ENCODE peak calls at places on chromosomes 1 and 21, in five cellular contexts. One of them, this sample, is unnamed.

GRCh38 chr1:94754570-94754969 is 65.6 kb upstream of the SLC44A3 start:
- DNase-seq in left ventricle myocardium inferior: no peak
- DNase-seq in tibial artery: no peak
- DNase-seq in AG10803: no peak
- DNase-seq in AG04450: no peak
- DNase-seq in this sample: no peak

GRCh38 chr1:229579101-229579651 is 20.7 kb upstream of the ABCB10 start:
- DNase-seq in left ventricle myocardium inferior: peak
- DNase-seq in tibial artery: peak
- DNase-seq in AG10803: peak
- DNase-seq in AG04450: no peak
- DNase-seq in this sample: peak

GRCh38 chr1:110336300-110337039 is 2.7 kb upstream of the RBM15 start:
- DNase-seq in left ventricle myocardium inferior: no peak
- DNase-seq in tibial artery: no peak
- DNase-seq in AG10803: peak
- DNase-seq in AG04450: no peak
- DNase-seq in this sample: peak

GRCh38 chr1:237841485-237841884 is 49.2 kb downstream of the ZP4 start:
- DNase-seq in left ventricle myocardium inferior: no peak
- DNase-seq in tibial artery: no peak
- DNase-seq in AG10803: no peak
- DNase-seq in AG04450: no peak
- DNase-seq in this sample: no peak

GRCh38 chr1:80050085-80050484 is 1043.6 kb upstream of the ADGRL4 start:
- DNase-seq in left ventricle myocardium inferior: no peak
- DNase-seq in tibial artery: no peak
- DNase-seq in AG10803: no peak
- DNase-seq in AG04450: no peak
- DNase-seq in this sample: no peak

GRCh38 chr1:28480308-28480707 is 25.5 kb upstream of the RCC1 start:
- DNase-seq in left ventricle myocardium inferior: no peak
- DNase-seq in tibial artery: no peak
- DNase-seq in AG10803: no peak
- DNase-seq in AG04450: no peak
- DNase-seq in this sample: no peak

GRCh38 chr1:85692730-85693314 is 15.4 kb downstream of the ZNHIT6 start:
- DNase-seq in left ventricle myocardium inferior: no peak
- DNase-seq in tibial artery: no peak
- DNase-seq in AG10803: peak
- DNase-seq in AG04450: peak
- DNase-seq in this sample: no peak

GRCh38 chr21:46191257-46191685 is 7.0 kb upstream of the SPATC1L start:
- DNase-seq in left ventricle myocardium inferior: no peak
- DNase-seq in tibial artery: peak
- DNase-seq in AG10803: peak
- DNase-seq in AG04450: peak
- DNase-seq in this sample: peak

GRCh38 chr1:119968068-119968492 is 71.8 kb upstream of the ADAM30 start:
- DNase-seq in left ventricle myocardium inferior: peak
- DNase-seq in tibial artery: peak
- DNase-seq in AG10803: peak
- DNase-seq in AG04450: no peak
- DNase-seq in this sample: peak

GRCh38 chr1:119966020-119966419 is 69.7 kb upstream of the ADAM30 start:
- DNase-seq in left ventricle myocardium inferior: no peak
- DNase-seq in tibial artery: no peak
- DNase-seq in AG10803: peak
- DNase-seq in AG04450: peak
- DNase-seq in this sample: no peak

GRCh38 chr1:119964673-119965363 is 68.5 kb upstream of the ADAM30 start:
- DNase-seq in left ventricle myocardium inferior: no peak
- DNase-seq in tibial artery: no peak
- DNase-seq in AG10803: peak
- DNase-seq in AG04450: peak
- DNase-seq in this sample: peak

GRCh38 chr1:119968601-119969000 is 72.3 kb upstream of the ADAM30 start:
- DNase-seq in left ventricle myocardium inferior: no peak
- DNase-seq in tibial artery: no peak
- DNase-seq in AG10803: no peak
- DNase-seq in AG04450: no peak
- DNase-seq in this sample: no peak

GRCh38 chr1:119966681-119967080 is 70.4 kb upstream of the ADAM30 start:
- DNase-seq in left ventricle myocardium inferior: no peak
- DNase-seq in tibial artery: no peak
- DNase-seq in AG10803: no peak
- DNase-seq in AG04450: no peak
- DNase-seq in this sample: no peak
- H3K4me3 ChIP-seq in left ventricle myocardium inferior: no peak
- H3K4me3 ChIP-seq in tibial artery: no peak
- H3K4me3 ChIP-seq in AG10803: no peak
- H3K4me3 ChIP-seq in AG04450: no peak
- H3K4me3 ChIP-seq in this sample: no peak

DNA sequence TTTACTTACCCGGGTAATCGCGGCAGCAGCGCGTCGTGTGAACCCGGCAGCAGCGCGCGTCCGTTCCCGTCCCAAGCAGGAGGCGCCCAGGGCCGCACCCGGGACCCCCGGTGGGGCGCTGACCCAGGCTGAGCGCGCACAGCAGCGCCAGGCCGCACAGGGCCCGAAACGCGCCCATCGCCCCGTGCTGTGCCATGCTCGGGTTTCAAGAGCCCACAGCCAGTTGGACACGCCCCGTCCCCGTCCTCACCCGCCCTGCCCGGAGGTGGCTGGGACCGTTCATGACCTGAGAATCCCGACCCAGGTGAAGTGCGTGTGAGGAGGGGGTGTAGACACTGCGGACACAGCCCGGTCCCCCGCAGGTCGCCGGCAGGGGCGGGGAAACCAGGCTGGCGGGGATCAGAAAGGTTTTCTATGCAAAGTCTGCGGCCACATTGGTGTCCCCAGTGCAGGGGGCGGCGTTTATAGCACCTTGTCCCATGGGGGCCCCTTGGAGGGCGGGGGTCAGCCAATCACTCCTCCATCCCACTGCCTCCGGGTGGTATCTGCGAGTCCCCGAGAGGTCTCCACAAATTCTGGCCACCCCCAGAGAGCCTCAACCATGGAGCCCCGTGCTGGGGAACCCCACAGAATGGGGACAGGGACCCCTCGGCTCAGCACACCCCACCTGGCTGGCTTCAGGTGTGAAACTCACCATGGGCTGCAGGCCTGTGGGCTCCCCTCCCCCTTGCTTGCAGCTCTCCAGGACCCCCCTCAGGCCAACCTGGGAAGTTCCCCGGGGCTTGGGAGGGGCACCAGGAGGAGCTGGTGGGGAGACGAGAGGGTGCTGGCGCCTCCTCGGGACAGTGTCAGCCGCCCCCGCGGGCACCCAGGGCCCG is at the start of gene TNFRSF18:
- DNase-seq in left ventricle myocardium inferior: peak
- DNase-seq in tibial artery: no peak
- DNase-seq in AG10803: no peak
- DNase-seq in AG04450: no peak
- DNase-seq in this sample: no peak
- H3K4me3 ChIP-seq in left ventricle myocardium inferior: peak
- H3K4me3 ChIP-seq in tibial artery: peak
- H3K4me3 ChIP-seq in AG10803: no peak
- H3K4me3 ChIP-seq in AG04450: peak
- H3K4me3 ChIP-seq in this sample: no peak

GRCh38 chr1:193434319-193434718 is 247.9 kb upstream of the B3GALT2 start:
- DNase-seq in left ventricle myocardium inferior: no peak
- DNase-seq in tibial artery: no peak
- DNase-seq in AG10803: no peak
- DNase-seq in AG04450: no peak
- DNase-seq in this sample: no peak
- H3K4me3 ChIP-seq in left ventricle myocardium inferior: no peak
- H3K4me3 ChIP-seq in tibial artery: no peak
- H3K4me3 ChIP-seq in AG10803: no peak
- H3K4me3 ChIP-seq in AG04450: no peak
- H3K4me3 ChIP-seq in this sample: no peak

GRCh38 chr1:53093778-53094532 is 31.9 kb downstream of the PODN start:
- DNase-seq in left ventricle myocardium inferior: no peak
- DNase-seq in tibial artery: no peak
- DNase-seq in AG10803: no peak
- DNase-seq in AG04450: no peak
- DNase-seq in this sample: no peak
- H3K4me3 ChIP-seq in left ventricle myocardium inferior: no peak
- H3K4me3 ChIP-seq in tibial artery: no peak
- H3K4me3 ChIP-seq in AG10803: no peak
- H3K4me3 ChIP-seq in AG04450: no peak
- H3K4me3 ChIP-seq in this sample: no peak

GRCh38 chr1:165384016-165384415 is 27.5 kb upstream of the LMX1A start:
- DNase-seq in left ventricle myocardium inferior: no peak
- DNase-seq in tibial artery: no peak
- DNase-seq in AG10803: no peak
- DNase-seq in AG04450: no peak
- DNase-seq in this sample: peak
- H3K4me3 ChIP-seq in left ventricle myocardium inferior: no peak
- H3K4me3 ChIP-seq in tibial artery: no peak
- H3K4me3 ChIP-seq in AG10803: no peak
- H3K4me3 ChIP-seq in AG04450: no peak
- H3K4me3 ChIP-seq in this sample: no peak

GRCh38 chr1:214316597-214316996 is 35.6 kb downstream of the SMYD2 start:
- DNase-seq in left ventricle myocardium inferior: peak
- DNase-seq in tibial artery: no peak
- DNase-seq in AG10803: no peak
- DNase-seq in AG04450: no peak
- DNase-seq in this sample: no peak

GRCh38 chr1:214318956-214319355 is 38.0 kb downstream of the SMYD2 start:
- DNase-seq in left ventricle myocardium inferior: no peak
- DNase-seq in tibial artery: no peak
- DNase-seq in AG10803: no peak
- DNase-seq in AG04450: no peak
- DNase-seq in this sample: no peak

GRCh38 chr1:214318356-214318755 is 37.4 kb downstream of the SMYD2 start:
- DNase-seq in left ventricle myocardium inferior: no peak
- DNase-seq in tibial artery: no peak
- DNase-seq in AG10803: no peak
- DNase-seq in AG04450: no peak
- DNase-seq in this sample: no peak

GRCh38 chr1:214317300-214317699 is 36.3 kb downstream of the SMYD2 start:
- DNase-seq in left ventricle myocardium inferior: no peak
- DNase-seq in tibial artery: no peak
- DNase-seq in AG10803: no peak
- DNase-seq in AG04450: no peak
- DNase-seq in this sample: no peak

DNA sequence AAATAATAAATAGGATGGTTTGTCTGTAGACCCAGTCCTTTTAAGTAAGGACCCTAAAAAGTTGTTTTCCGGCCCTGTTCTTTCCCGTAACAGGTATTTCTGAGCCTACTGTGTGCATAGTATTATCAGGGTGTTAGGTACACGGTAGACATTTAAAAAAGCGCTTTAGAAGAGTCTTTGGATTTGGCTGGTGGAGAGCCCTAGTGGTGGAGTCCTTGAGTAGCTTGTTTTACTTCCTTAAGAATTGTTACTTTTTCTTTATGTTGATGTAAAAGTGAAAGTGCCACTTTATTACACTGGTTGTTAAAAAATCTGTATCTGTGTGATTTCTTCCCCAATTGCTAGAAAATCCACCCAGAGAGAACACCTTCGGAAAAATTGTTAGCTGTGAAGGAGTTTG is 36.8 kb downstream of the SMYD2 start:
- DNase-seq in left ventricle myocardium inferior: no peak
- DNase-seq in tibial artery: no peak
- DNase-seq in AG10803: no peak
- DNase-seq in AG04450: no peak
- DNase-seq in this sample: no peak
- H3K4me3 ChIP-seq in left ventricle myocardium inferior: no peak
- H3K4me3 ChIP-seq in tibial artery: no peak
- H3K4me3 ChIP-seq in AG10803: no peak
- H3K4me3 ChIP-seq in AG04450: no peak
- H3K4me3 ChIP-seq in this sample: no peak

GRCh38 chr1:9105336-9105867 is 23.5 kb downstream of the GPR157 start:
- DNase-seq in left ventricle myocardium inferior: no peak
- DNase-seq in tibial artery: no peak
- DNase-seq in AG10803: no peak
- DNase-seq in AG04450: no peak
- DNase-seq in this sample: no peak

GRCh38 chr1:9110669-9111356 is 18.1 kb downstream of the GPR157 start:
- DNase-seq in left ventricle myocardium inferior: peak
- DNase-seq in tibial artery: peak
- DNase-seq in AG10803: peak
- DNase-seq in AG04450: peak
- DNase-seq in this sample: peak

GRCh38 chr1:9107156-9107555 is 21.7 kb downstream of the GPR157 start:
- DNase-seq in left ventricle myocardium inferior: no peak
- DNase-seq in tibial artery: no peak
- DNase-seq in AG10803: no peak
- DNase-seq in AG04450: no peak
- DNase-seq in this sample: no peak

GRCh38 chr1:9106286-9106685 is 22.6 kb downstream of the GPR157 start:
- DNase-seq in left ventricle myocardium inferior: no peak
- DNase-seq in tibial artery: no peak
- DNase-seq in AG10803: no peak
- DNase-seq in AG04450: no peak
- DNase-seq in this sample: no peak

GRCh38 chr1:9108056-9108665 is 20.7 kb downstream of the GPR157 start:
- DNase-seq in left ventricle myocardium inferior: no peak
- DNase-seq in tibial artery: no peak
- DNase-seq in AG10803: no peak
- DNase-seq in AG04450: no peak
- DNase-seq in this sample: no peak
- H3K4me3 ChIP-seq in left ventricle myocardium inferior: no peak
- H3K4me3 ChIP-seq in tibial artery: no peak
- H3K4me3 ChIP-seq in AG10803: no peak
- H3K4me3 ChIP-seq in AG04450: no peak
- H3K4me3 ChIP-seq in this sample: no peak

GRCh38 chr1:77891200-77891599 is 2.8 kb downstream of the NEXN start:
- DNase-seq in left ventricle myocardium inferior: no peak
- DNase-seq in tibial artery: no peak
- DNase-seq in AG10803: no peak
- DNase-seq in AG04450: no peak
- DNase-seq in this sample: no peak
- H3K4me3 ChIP-seq in left ventricle myocardium inferior: peak
- H3K4me3 ChIP-seq in tibial artery: peak
- H3K4me3 ChIP-seq in AG10803: no peak
- H3K4me3 ChIP-seq in AG04450: peak
- H3K4me3 ChIP-seq in this sample: no peak

This sample was measured in MG63.